ENCODE peak calls at places on chromosomes 1 and 21, in four cellular contexts. L, W, G and N are unnamed samples. For H3K79me2 and H3K4me1, the result is how much of the 10 kb centered on the place peaks cover.

GRCh38 chr1:183043254-183043653 is 20.0 kb downstream of the LAMC1 start:
- DNase-seq in L (no peak), W (no peak), G (no peak), N (no peak)

GRCh38 chr1:30324251-30325084 is 398.9 kb downstream of the MATN1 start:
- DNase-seq in L (no peak), W (no peak), G (no peak), N (no peak)

GRCh38 chr1:53628286-53628955 is 110.5 kb downstream of the GLIS1 start:
- DNase-seq in L (no peak), W (no peak), G (no peak), N (peak)

GRCh38 chr1:236699366-236699765 is 13.1 kb downstream of the ACTN2 start:
- DNase-seq in L (no peak), W (no peak), G (peak), N (no peak)

GRCh38 chr1:26582836-26583460 is 53.4 kb downstream of the RPS6KA1 start:
- DNase-seq in L (no peak), W (no peak), G (no peak), N (no peak)

GRCh38 chr1:108512239-108513071 is 47.4 kb upstream of the EEIG2 start:
- DNase-seq in L (peak), W (no peak), G (no peak), N (no peak)

GRCh38 chr1:160205974-160206369 is 788 bp downstream of the PEA15 start:
- DNase-seq in L (no peak), W (no peak), G (peak), N (no peak)

GRCh38 chr1:100955322-100955721 is 59.4 kb downstream of the SLC30A7 start:
- DNase-seq in L (no peak), W (no peak), G (no peak), N (no peak)

GRCh38 chr1:42157667-42158066 is 4.5 kb downstream of the GUCA2B start:
- DNase-seq in L (peak), W (no peak), G (no peak), N (no peak)

GRCh38 chr1:43238104-43238503 is 31.7 kb upstream of the TMEM125 start:
- DNase-seq in L (peak), W (peak), G (peak), N (peak)

GRCh38 chr1:232123775-232124659 is 497.4 kb downstream of the DISC1 start:
- DNase-seq in L (peak), W (no peak), G (no peak), N (peak)

DNA sequence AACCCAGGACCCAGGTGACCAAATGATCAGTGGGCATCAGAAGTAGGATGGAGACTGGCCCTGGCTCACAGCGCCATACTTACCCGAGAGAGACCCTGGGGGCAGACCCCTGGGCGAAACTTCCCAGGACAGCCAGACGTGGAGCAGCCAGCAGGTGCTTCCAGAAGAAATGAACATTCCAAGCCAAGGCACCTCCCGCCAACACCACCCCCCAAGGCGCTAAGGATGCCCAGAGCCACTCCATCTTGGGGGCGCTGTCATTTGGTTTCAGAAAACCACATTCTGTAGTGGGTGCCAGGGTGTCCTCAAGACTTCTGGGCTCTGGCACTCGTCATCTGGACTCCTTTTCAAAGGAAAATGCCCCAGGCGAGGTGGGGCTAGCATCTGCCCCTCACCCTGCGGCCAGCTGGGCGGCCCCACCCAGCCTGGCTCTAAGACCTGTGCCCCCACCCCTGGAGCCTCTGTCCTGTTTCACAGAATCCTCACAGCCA is 98.8 kb downstream of the RIPK4 start:
- DNase-seq in L (no peak), W (no peak), G (no peak), N (no peak)
- H3K23ac ChIP-seq in L (no peak), W (no peak), G (no peak), N (no peak)

GRCh38 chr1:155981266-155982088 is 3.1 kb upstream of the ARHGEF2 start:
- DNase-seq in L (no peak), W (no peak), G (peak), N (no peak)
- H3K79me2 ChIP-seq in L (under half), W (under half), G (under half), N (under half)

GRCh38 chr1:7960165-7960564 is 1.3 kb upstream of the PARK7 start:
- DNase-seq in L (no peak), W (no peak), G (no peak), N (no peak)
- H3K4me1 ChIP-seq in L (under half), W (under half), G (under half), N (under half)

GRCh38 chr1:61757945-61758344 is 15.7 kb downstream of the PATJ start:
- DNase-seq in L (peak), W (no peak), G (peak), N (no peak)

GRCh38 chr1:61752921-61753389 is 10.7 kb downstream of the PATJ start:
- DNase-seq in L (no peak), W (no peak), G (no peak), N (no peak)

GRCh38 chr1:61754545-61754944 is 12.3 kb downstream of the PATJ start:
- DNase-seq in L (no peak), W (no peak), G (peak), N (no peak)

GRCh38 chr1:61753998-61754508 is 11.8 kb downstream of the PATJ start:
- DNase-seq in L (no peak), W (no peak), G (no peak), N (no peak)

DNA sequence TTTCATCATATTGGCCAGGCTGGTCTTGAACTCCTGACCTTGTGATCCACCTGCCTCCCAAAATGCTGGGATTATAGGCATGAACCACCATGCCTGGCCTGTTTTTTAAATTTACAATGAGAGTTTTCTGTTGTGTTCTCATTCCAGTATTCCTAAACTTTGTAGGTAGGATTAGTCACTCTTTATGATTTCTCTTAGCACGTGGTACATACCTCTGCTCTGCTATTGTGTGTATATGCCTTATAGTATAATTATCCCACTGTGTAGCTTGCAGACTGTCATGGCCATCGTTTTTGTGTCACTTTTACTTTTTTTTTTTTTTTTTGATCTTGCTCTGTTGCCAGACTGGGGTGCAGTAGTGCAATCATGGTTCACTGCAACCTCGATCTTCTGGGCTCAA is 14.5 kb downstream of the PATJ start:
- DNase-seq in L (no peak), W (no peak), G (no peak), N (no peak)
- H3K23ac ChIP-seq in L (no peak), W (no peak), G (no peak), N (no peak)

DNA sequence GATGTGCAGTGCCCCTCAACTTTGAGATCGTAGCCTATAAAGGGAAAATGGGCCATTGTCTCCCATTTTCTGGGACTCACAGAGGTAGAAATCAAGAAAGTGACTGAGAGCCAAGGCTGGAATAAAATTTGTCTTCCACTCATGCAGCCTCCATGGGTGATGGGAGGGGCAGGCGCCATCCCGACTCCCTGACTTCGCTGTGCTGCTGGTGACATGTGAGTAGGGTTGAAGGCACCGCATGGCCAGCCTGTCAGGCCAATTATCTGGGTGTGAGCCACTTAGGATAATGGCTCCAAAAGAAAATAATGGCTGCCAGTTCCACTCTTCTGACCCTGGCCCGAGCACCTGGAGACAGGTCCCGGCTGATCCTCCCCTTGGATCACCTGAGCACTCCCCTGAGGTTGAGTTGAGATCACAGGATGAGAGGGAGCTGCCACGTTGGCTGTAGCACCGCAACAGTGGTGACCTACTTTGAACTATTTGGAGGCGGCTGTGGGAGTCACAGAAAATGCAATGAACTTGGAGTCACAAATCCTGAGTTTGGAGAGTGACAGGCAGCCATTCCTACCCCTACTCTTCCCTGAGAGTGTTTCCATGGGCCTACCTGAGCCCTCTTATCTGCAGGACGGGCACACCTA is 26.3 kb downstream of the CAPN9 start:
- DNase-seq in L (no peak), W (no peak), G (no peak), N (no peak)
- H3K79me2 ChIP-seq in L (under half), W (under half), G (under half), N (under half)

DNA sequence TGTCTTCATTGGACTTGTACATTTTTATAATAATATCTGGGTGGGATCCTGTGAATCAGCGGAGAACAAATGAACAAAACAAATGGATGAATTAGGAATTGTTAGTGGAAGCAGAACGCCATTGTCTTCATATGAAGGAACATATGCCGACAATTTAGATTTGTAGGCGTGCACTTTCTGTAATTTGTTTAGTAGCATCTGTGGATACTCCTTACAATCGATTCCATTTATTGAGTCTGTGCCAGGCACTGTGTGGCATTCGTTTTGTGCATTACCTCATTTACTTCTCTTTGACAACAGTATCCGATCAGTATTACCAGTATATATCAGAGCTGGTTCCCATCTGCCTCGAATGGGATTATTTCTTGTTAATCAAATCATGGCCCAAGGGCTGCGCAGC is 61.9 kb downstream of the PRDM2 start:
- DNase-seq in L (no peak), W (no peak), G (no peak), N (no peak)
- H3K4me1 ChIP-seq in L (under half), W (under half), G (under half), N (under half)

DNA sequence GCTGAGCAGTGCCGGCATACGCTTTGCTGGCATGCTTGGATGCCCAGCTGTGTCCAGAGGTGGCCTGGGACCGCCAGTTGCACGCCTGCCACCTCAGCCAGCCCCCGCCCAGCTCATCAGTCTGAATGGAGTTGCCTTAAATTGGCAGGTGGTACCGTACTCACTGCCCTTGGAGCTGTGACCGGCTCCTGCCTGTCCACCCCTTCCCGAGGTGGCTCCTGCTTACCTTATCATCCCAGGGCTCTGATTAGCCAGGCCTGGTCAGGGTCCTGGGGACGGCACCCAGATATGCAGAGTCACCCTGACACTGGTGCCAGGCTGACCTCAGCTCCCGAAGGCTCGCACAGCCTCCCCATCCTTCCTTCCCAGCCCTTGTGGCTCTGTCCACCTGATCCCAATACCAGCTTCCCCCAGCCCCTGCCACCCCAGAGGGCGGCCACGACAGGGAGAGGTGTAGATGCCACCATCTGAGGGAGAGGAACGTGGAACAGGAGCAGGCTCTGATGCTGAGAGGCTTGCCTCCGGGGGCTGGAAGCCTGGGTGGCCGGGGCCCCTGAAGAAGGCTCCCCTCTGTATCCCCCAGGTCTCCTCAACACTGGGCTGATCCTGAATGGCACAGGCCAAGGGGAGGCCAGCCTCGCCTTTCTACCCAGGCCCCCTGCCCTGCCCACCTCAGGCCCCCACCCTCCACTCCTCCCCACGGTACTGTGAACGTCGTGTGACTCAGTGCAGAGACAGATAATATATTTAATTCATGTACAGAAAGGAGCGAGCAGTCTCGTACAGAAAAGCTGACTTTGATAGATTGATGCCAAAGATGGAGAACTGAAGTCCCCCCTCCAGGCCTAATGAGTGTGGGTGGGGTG is 27.8 kb downstream of the CDK18 start:
- DNase-seq in L (no peak), W (no peak), G (no peak), N (no peak)
- H3K23ac ChIP-seq in L (no peak), W (no peak), G (no peak), N (no peak)

DNA sequence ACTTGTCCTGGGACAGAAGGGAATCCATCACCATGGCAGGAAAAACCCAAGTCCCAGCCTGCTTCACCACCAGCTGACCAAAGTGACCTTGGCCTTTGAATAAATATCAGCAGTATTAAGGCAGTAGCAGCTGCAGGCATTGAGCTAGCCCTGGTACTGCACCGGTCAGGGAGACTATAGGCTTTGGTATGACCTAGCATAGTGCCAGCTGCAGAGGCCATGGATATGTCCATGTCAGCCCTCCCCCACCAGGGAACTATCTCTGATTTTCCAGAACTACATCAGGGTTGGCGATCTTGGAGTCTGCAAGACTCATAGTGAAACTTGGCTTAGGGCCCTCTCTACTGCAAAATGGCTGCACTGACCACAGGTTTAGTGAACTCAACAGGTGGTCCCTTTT is 49.2 kb upstream of the FAM20B start:
- DNase-seq in L (no peak), W (no peak), G (no peak), N (no peak)
- H3K79me2 ChIP-seq in L (under half), W (under half), G (under half), N (under half)